ENCODE peak calls at places on chromosome 20, in five cellular contexts. V, H, W, C and G are unnamed samples.
A peak's percentile ranks its signal among the peaks of the same experiment; 100 is the strongest.

GRCh38 chr20:15637971-15638754 is 935.1 kb downstream of the KIF16B start:
- DNase-seq in C (no peak), W (no peak), V (no peak), H (no peak), G (peak; percentile 8)

GRCh38 chr20:48197034-48197433 is 411.8 kb upstream of the SULF2 start:
- DNase-seq in V (no peak), W (no peak), C (no peak), H (no peak), G (no peak)

GRCh38 chr20:1435337-1435699 is 31.3 kb downstream of the NSFL1C start:
- DNase-seq in C (no peak), V (no peak), H (no peak), W (no peak), G (no peak)

GRCh38 chr20:46970937-46971630 is 76.4 kb downstream of the EYA2 start:
- DNase-seq in C (no peak), H (no peak), V (no peak), W (no peak), G (peak; percentile 20)

GRCh38 chr20:48772183-48772976 is 55.4 kb downstream of the PREX1 start:
- DNase-seq in V (no peak), W (no peak), C (no peak), H (no peak), G (no peak)

GRCh38 chr20:11890331-11891080 is 27.2 kb upstream of the BTBD3 start:
- DNase-seq in W (no peak), C (peak; percentile 12), V (peak; percentile 89), H (no peak), G (peak; percentile 92)

GRCh38 chr20:57649617-57650015 is 29.4 kb upstream of the ZBP1 start:
- DNase-seq in V (no peak), C (no peak), W (no peak), H (no peak), G (no peak)

GRCh38 chr20:64044484-64045247 is 4.8 kb downstream of the SOX18 start:
- DNase-seq in C (no peak), W (no peak), H (no peak), V (no peak), G (no peak)

GRCh38 chr20:25706793-25707192 is 10.1 kb upstream of the ZNF337 start:
- DNase-seq in V (no peak), C (no peak), W (no peak), H (no peak), G (no peak)

GRCh38 chr20:56628873-56629463 is at the start of gene TFAP2C:
- DNase-seq in H (no peak), C (no peak), W (no peak), V (peak; percentile 28), G (no peak)

GRCh38 chr20:63551068-63551467 is 2.9 kb upstream of the FNDC11 start:
- DNase-seq in W (no peak), H (no peak), V (no peak), C (no peak), G (no peak)

GRCh38 chr20:10536531-10536930 is 101.4 kb downstream of the SLX4IP start:
- DNase-seq in H (no peak), W (no peak), V (no peak), C (peak; percentile 6), G (no peak)

GRCh38 chr20:41655966-41656685 is 37.9 kb upstream of the CHD6 start:
- DNase-seq in V (no peak), W (no peak), H (no peak), C (no peak), G (no peak)

GRCh38 chr20:34064286-34064685 is 47.8 kb downstream of the EIF2S2 start:
- DNase-seq in V (no peak), H (no peak), W (no peak), C (no peak), G (no peak)

GRCh38 chr20:57860576-57860975 is 150.8 kb upstream of the PMEPA1 start:
- DNase-seq in H (no peak), V (no peak), W (no peak), C (no peak), G (no peak)

GRCh38 chr20:8018928-8019177 is 708 bp downstream of the TMX4 start:
- DNase-seq in C (no peak), W (no peak), H (peak; percentile 60), V (no peak), G (peak; percentile 90)

GRCh38 chr20:62735331-62735821 is 26.7 kb downstream of the NTSR1 start:
- DNase-seq in H (no peak), C (no peak), W (no peak), V (no peak), G (no peak)

GRCh38 chr20:5127204-5127858 is 523 bp downstream of the CDS2 start:
- DNase-seq in H (peak; percentile 60), V (no peak), C (peak; percentile 71), W (no peak), G (peak; percentile 40)

GRCh38 chr20:15814360-15814759 is 758.9 kb downstream of the KIF16B start:
- DNase-seq in W (no peak), H (no peak), C (no peak), V (no peak), G (no peak)

GRCh38 chr20:1375515-1375914 is 17.3 kb downstream of the FKBP1A start:
- DNase-seq in H (no peak), W (no peak), V (no peak), C (no peak), G (no peak)

GRCh38 chr20:1330075-1330830 is 1.3 kb upstream of the SDCBP2 start:
- DNase-seq in C (no peak), W (no peak), H (no peak), V (no peak), G (no peak)

GRCh38 chr20:57809661-57810172 is 99.9 kb upstream of the PMEPA1 start:
- DNase-seq in H (no peak), V (no peak), C (no peak), W (no peak), G (no peak)

GRCh38 chr20:44428174-44429016 is 47.3 kb upstream of the TTPAL start:
- DNase-seq in V (no peak), C (no peak), H (no peak), W (no peak), G (no peak)

GRCh38 chr20:45363611-45364492 is 896 bp downstream of the SYS1 start:
- DNase-seq in W (no peak), V (no peak), C (no peak), H (no peak), G (no peak)

GRCh38 chr20:47220161-47220582 is 136.3 kb downstream of the ZMYND8 start:
- DNase-seq in V (no peak), H (peak; percentile 34), C (peak; percentile 56), W (no peak), G (no peak)

GRCh38 chr20:36106606-36107005 is 47.9 kb upstream of the EPB41L1 start:
- DNase-seq in H (no peak), C (no peak), V (no peak), W (no peak), G (no peak)

GRCh38 chr20:4694076-4694475 is 27.6 kb upstream of the PRND start:
- DNase-seq in C (no peak), H (no peak), W (no peak), V (no peak), G (no peak)

GRCh38 chr20:21510414-21510971 is 3.4 kb downstream of the NKX2-2 start:
- DNase-seq in C (no peak), H (no peak), V (no peak), W (no peak), G (no peak)

GRCh38 chr20:59047938-59048680 is 5.5 kb upstream of the PRELID3B start:
- DNase-seq in V (no peak), W (no peak), C (no peak), H (no peak), G (no peak)

GRCh38 chr20:18613553-18613952 is 25.7 kb downstream of the DTD1 start:
- DNase-seq in V (no peak), C (no peak), H (no peak), W (no peak), G (no peak)

GRCh38 chr20:9576695-9577094 is 62.3 kb downstream of the LAMP5 start:
- DNase-seq in W (no peak), C (no peak), H (no peak), V (no peak), G (no peak)

GRCh38 chr20:41316602-41317535 is 662 bp downstream of the ZHX3 start:
- DNase-seq in W (no peak), C (peak; percentile 60), V (peak; percentile 61), H (peak; percentile 39), G (no peak)

GRCh38 chr20:33211817-33212424 is 5.2 kb upstream of the BPIFA3 start:
- DNase-seq in C (peak; percentile 10), W (no peak), H (no peak), V (peak; percentile 58), G (peak; percentile 23)

GRCh38 chr20:25574411-25574810 is 10.9 kb downstream of the NINL start:
- DNase-seq in C (no peak), V (no peak), W (no peak), H (no peak), G (no peak)

GRCh38 chr20:49276201-49276894 is 1.5 kb downstream of the ZNFX1 start:
- DNase-seq in C (peak; percentile 12), V (no peak), H (no peak), W (no peak), G (no peak)

GRCh38 chr20:1946762-1947534 is 46.9 kb downstream of the PDYN start:
- DNase-seq in V (peak; percentile 26), H (no peak), W (no peak), C (no peak), G (no peak)

GRCh38 chr20:20743511-20744169 is 31.2 kb upstream of the RALGAPA2 start:
- DNase-seq in C (no peak), W (no peak), H (no peak), V (peak; percentile 11), G (peak; percentile 95)

GRCh38 chr20:41030536-41031242 is 2.1 kb downstream of the TOP1 start:
- DNase-seq in V (no peak), H (no peak), W (no peak), C (no peak), G (no peak)

GRCh38 chr20:24565952-24566351 is 96.5 kb downstream of the SYNDIG1 start:
- DNase-seq in W (no peak), C (no peak), H (no peak), V (no peak), G (no peak)